ENCODE peak calls at places on chromosomes 7 and 10, in nine cellular contexts. One of them, this sample, is unnamed.

GRCh38 chr7:37062460-37062859 is 338.2 kb upstream of the AOAH start:
- DNase-seq in HuH-7.5: no peak
- DNase-seq in activated naive CD4-positive, alpha-beta T cell treated with anti-CD3 and anti-CD28 coated beads, Interleukin-2, amount 10 ng/mL, durations not matched to agents 7 days and 5 days: no peak
- DNase-seq in lower lobe of right lung: no peak
- DNase-seq in fibroblast of lung: no peak
- DNase-seq in HuH-7: no peak
- DNase-seq in cardiac fibroblast: no peak
- DNase-seq in NCI-H1417: no peak
- DNase-seq in NCI-H146: no peak
- DNase-seq in this sample: no peak

GRCh38 chr10:80407836-80408197 is 534 bp upstream of the PRXL2A start:
- DNase-seq in HuH-7.5: peak
- DNase-seq in activated naive CD4-positive, alpha-beta T cell treated with anti-CD3 and anti-CD28 coated beads, Interleukin-2, amount 10 ng/mL, durations not matched to agents 7 days and 5 days: peak
- DNase-seq in lower lobe of right lung: peak
- DNase-seq in fibroblast of lung: no peak
- DNase-seq in HuH-7: peak
- DNase-seq in cardiac fibroblast: no peak
- DNase-seq in NCI-H1417: peak
- DNase-seq in NCI-H146: peak
- DNase-seq in this sample: no peak

GRCh38 chr10:20870839-20871238 is 26.3 kb downstream of the NEBL start:
- DNase-seq in HuH-7.5: no peak
- DNase-seq in activated naive CD4-positive, alpha-beta T cell treated with anti-CD3 and anti-CD28 coated beads, Interleukin-2, amount 10 ng/mL, durations not matched to agents 7 days and 5 days: no peak
- DNase-seq in lower lobe of right lung: no peak
- DNase-seq in fibroblast of lung: peak
- DNase-seq in HuH-7: no peak
- DNase-seq in cardiac fibroblast: no peak
- DNase-seq in NCI-H1417: peak
- DNase-seq in NCI-H146: no peak
- DNase-seq in this sample: no peak

GRCh38 chr10:6491841-6492609 is 88.1 kb downstream of the PRKCQ start:
- DNase-seq in HuH-7.5: no peak
- DNase-seq in activated naive CD4-positive, alpha-beta T cell treated with anti-CD3 and anti-CD28 coated beads, Interleukin-2, amount 10 ng/mL, durations not matched to agents 7 days and 5 days: no peak
- DNase-seq in lower lobe of right lung: no peak
- DNase-seq in fibroblast of lung: no peak
- DNase-seq in HuH-7: no peak
- DNase-seq in cardiac fibroblast: no peak
- DNase-seq in NCI-H1417: no peak
- DNase-seq in NCI-H146: no peak
- DNase-seq in this sample: no peak

GRCh38 chr10:121339136-121339535 is 259.1 kb downstream of the FGFR2 start:
- DNase-seq in HuH-7.5: no peak
- DNase-seq in activated naive CD4-positive, alpha-beta T cell treated with anti-CD3 and anti-CD28 coated beads, Interleukin-2, amount 10 ng/mL, durations not matched to agents 7 days and 5 days: no peak
- DNase-seq in lower lobe of right lung: no peak
- DNase-seq in fibroblast of lung: no peak
- DNase-seq in HuH-7: no peak
- DNase-seq in cardiac fibroblast: no peak
- DNase-seq in NCI-H1417: no peak
- DNase-seq in NCI-H146: no peak
- DNase-seq in this sample: no peak

GRCh38 chr10:70542565-70542938 is 60.0 kb downstream of the PRF1 start:
- DNase-seq in HuH-7.5: no peak
- DNase-seq in activated naive CD4-positive, alpha-beta T cell treated with anti-CD3 and anti-CD28 coated beads, Interleukin-2, amount 10 ng/mL, durations not matched to agents 7 days and 5 days: no peak
- DNase-seq in lower lobe of right lung: no peak
- DNase-seq in fibroblast of lung: peak
- DNase-seq in HuH-7: no peak
- DNase-seq in cardiac fibroblast: peak
- DNase-seq in NCI-H1417: no peak
- DNase-seq in NCI-H146: no peak
- DNase-seq in this sample: no peak

GRCh38 chr7:42893341-42894242 is 18.3 kb downstream of the C7orf25 start:
- DNase-seq in HuH-7.5: no peak
- DNase-seq in activated naive CD4-positive, alpha-beta T cell treated with anti-CD3 and anti-CD28 coated beads, Interleukin-2, amount 10 ng/mL, durations not matched to agents 7 days and 5 days: no peak
- DNase-seq in lower lobe of right lung: no peak
- DNase-seq in fibroblast of lung: no peak
- DNase-seq in HuH-7: no peak
- DNase-seq in cardiac fibroblast: no peak
- DNase-seq in NCI-H1417: peak
- DNase-seq in NCI-H146: peak
- DNase-seq in this sample: no peak

GRCh38 chr7:99679400-99680191 is at the start of gene CYP3A5:
- DNase-seq in HuH-7.5: no peak
- DNase-seq in activated naive CD4-positive, alpha-beta T cell treated with anti-CD3 and anti-CD28 coated beads, Interleukin-2, amount 10 ng/mL, durations not matched to agents 7 days and 5 days: no peak
- DNase-seq in lower lobe of right lung: no peak
- DNase-seq in fibroblast of lung: peak
- DNase-seq in HuH-7: no peak
- DNase-seq in cardiac fibroblast: no peak
- DNase-seq in NCI-H1417: no peak
- DNase-seq in NCI-H146: no peak
- DNase-seq in this sample: no peak

GRCh38 chr7:25735674-25736242 is 416.2 kb upstream of the NFE2L3 start:
- DNase-seq in HuH-7.5: no peak
- DNase-seq in activated naive CD4-positive, alpha-beta T cell treated with anti-CD3 and anti-CD28 coated beads, Interleukin-2, amount 10 ng/mL, durations not matched to agents 7 days and 5 days: no peak
- DNase-seq in lower lobe of right lung: no peak
- DNase-seq in fibroblast of lung: no peak
- DNase-seq in HuH-7: no peak
- DNase-seq in cardiac fibroblast: no peak
- DNase-seq in NCI-H1417: no peak
- DNase-seq in NCI-H146: no peak
- DNase-seq in this sample: no peak

GRCh38 chr7:4242706-4243105 is 439.4 kb upstream of the FOXK1 start:
- DNase-seq in HuH-7.5: no peak
- DNase-seq in activated naive CD4-positive, alpha-beta T cell treated with anti-CD3 and anti-CD28 coated beads, Interleukin-2, amount 10 ng/mL, durations not matched to agents 7 days and 5 days: no peak
- DNase-seq in lower lobe of right lung: no peak
- DNase-seq in fibroblast of lung: no peak
- DNase-seq in HuH-7: no peak
- DNase-seq in cardiac fibroblast: no peak
- DNase-seq in NCI-H1417: no peak
- DNase-seq in NCI-H146: no peak
- DNase-seq in this sample: no peak

GRCh38 chr10:105183506-105183905 is 542.4 kb downstream of the SORCS3 start:
- DNase-seq in HuH-7.5: no peak
- DNase-seq in activated naive CD4-positive, alpha-beta T cell treated with anti-CD3 and anti-CD28 coated beads, Interleukin-2, amount 10 ng/mL, durations not matched to agents 7 days and 5 days: no peak
- DNase-seq in lower lobe of right lung: no peak
- DNase-seq in fibroblast of lung: no peak
- DNase-seq in HuH-7: no peak
- DNase-seq in cardiac fibroblast: no peak
- DNase-seq in NCI-H1417: no peak
- DNase-seq in NCI-H146: no peak
- DNase-seq in this sample: no peak

GRCh38 chr7:47540387-47541093 is 41.4 kb downstream of the TNS3 start:
- DNase-seq in HuH-7.5: no peak
- DNase-seq in activated naive CD4-positive, alpha-beta T cell treated with anti-CD3 and anti-CD28 coated beads, Interleukin-2, amount 10 ng/mL, durations not matched to agents 7 days and 5 days: no peak
- DNase-seq in lower lobe of right lung: no peak
- DNase-seq in fibroblast of lung: no peak
- DNase-seq in HuH-7: no peak
- DNase-seq in cardiac fibroblast: peak
- DNase-seq in NCI-H1417: no peak
- DNase-seq in NCI-H146: no peak
- DNase-seq in this sample: no peak

GRCh38 chr10:73263948-73264347 is 11.5 kb upstream of the MRPS16 start:
- DNase-seq in HuH-7.5: no peak
- DNase-seq in activated naive CD4-positive, alpha-beta T cell treated with anti-CD3 and anti-CD28 coated beads, Interleukin-2, amount 10 ng/mL, durations not matched to agents 7 days and 5 days: no peak
- DNase-seq in lower lobe of right lung: no peak
- DNase-seq in fibroblast of lung: peak
- DNase-seq in HuH-7: no peak
- DNase-seq in cardiac fibroblast: peak
- DNase-seq in NCI-H1417: peak
- DNase-seq in NCI-H146: no peak
- DNase-seq in this sample: no peak

GRCh38 chr7:117582219-117582704 is 102.4 kb downstream of the CFTR start:
- DNase-seq in HuH-7.5: peak
- DNase-seq in activated naive CD4-positive, alpha-beta T cell treated with anti-CD3 and anti-CD28 coated beads, Interleukin-2, amount 10 ng/mL, durations not matched to agents 7 days and 5 days: no peak
- DNase-seq in lower lobe of right lung: no peak
- DNase-seq in fibroblast of lung: peak
- DNase-seq in HuH-7: peak
- DNase-seq in cardiac fibroblast: peak
- DNase-seq in NCI-H1417: no peak
- DNase-seq in NCI-H146: no peak
- DNase-seq in this sample: peak

GRCh38 chr10:34710391-34710751 is 104.7 kb downstream of the PARD3 start:
- DNase-seq in HuH-7.5: no peak
- DNase-seq in activated naive CD4-positive, alpha-beta T cell treated with anti-CD3 and anti-CD28 coated beads, Interleukin-2, amount 10 ng/mL, durations not matched to agents 7 days and 5 days: no peak
- DNase-seq in lower lobe of right lung: no peak
- DNase-seq in fibroblast of lung: peak
- DNase-seq in HuH-7: no peak
- DNase-seq in cardiac fibroblast: peak
- DNase-seq in NCI-H1417: no peak
- DNase-seq in NCI-H146: no peak
- DNase-seq in this sample: no peak

GRCh38 chr7:93015193-93016084 is 102.3 kb downstream of the SAMD9 start:
- DNase-seq in HuH-7.5: no peak
- DNase-seq in activated naive CD4-positive, alpha-beta T cell treated with anti-CD3 and anti-CD28 coated beads, Interleukin-2, amount 10 ng/mL, durations not matched to agents 7 days and 5 days: no peak
- DNase-seq in lower lobe of right lung: no peak
- DNase-seq in fibroblast of lung: peak
- DNase-seq in HuH-7: no peak
- DNase-seq in cardiac fibroblast: peak
- DNase-seq in NCI-H1417: no peak
- DNase-seq in NCI-H146: no peak
- DNase-seq in this sample: peak

GRCh38 chr7:106018566-106019338 is 55.7 kb downstream of the CDHR3 start:
- DNase-seq in HuH-7.5: no peak
- DNase-seq in activated naive CD4-positive, alpha-beta T cell treated with anti-CD3 and anti-CD28 coated beads, Interleukin-2, amount 10 ng/mL, durations not matched to agents 7 days and 5 days: no peak
- DNase-seq in lower lobe of right lung: no peak
- DNase-seq in fibroblast of lung: peak
- DNase-seq in HuH-7: no peak
- DNase-seq in cardiac fibroblast: no peak
- DNase-seq in NCI-H1417: no peak
- DNase-seq in NCI-H146: no peak
- DNase-seq in this sample: no peak

GRCh38 chr7:107264723-107265122 is 95.9 kb downstream of the HBP1 start:
- DNase-seq in HuH-7.5: no peak
- DNase-seq in activated naive CD4-positive, alpha-beta T cell treated with anti-CD3 and anti-CD28 coated beads, Interleukin-2, amount 10 ng/mL, durations not matched to agents 7 days and 5 days: no peak
- DNase-seq in lower lobe of right lung: no peak
- DNase-seq in fibroblast of lung: no peak
- DNase-seq in HuH-7: no peak
- DNase-seq in cardiac fibroblast: no peak
- DNase-seq in NCI-H1417: no peak
- DNase-seq in NCI-H146: no peak
- DNase-seq in this sample: no peak

This sample was measured in AG04449.